ENCODE peak calls at places on chromosomes 4 and X, in seven cellular contexts. B is ovary, O is sigmoid colon, Z is thoracic aorta, I is adrenal gland, V is stomach, T is SK-N-SH. J is an unnamed sample. For H3K4me1, the result is how much of the 10 kb centered on the place peaks cover.

GRCh38 chr4:168453146-168453545 is 27.1 kb downstream of the DDX60L start:
- DNase-seq in I (no peak), O (no peak), V (no peak), B (no peak), Z (no peak), T (no peak), J (no peak)

GRCh38 chr4:83644677-83645639 is 109.0 kb downstream of the GPAT3 start:
- DNase-seq in B (no peak), V (no peak), I (no peak), T (peak), Z (no peak), O (no peak), J (no peak)

GRCh38 chrX:22073928-22074327 is 41.8 kb downstream of the PHEX start:
- DNase-seq in V (no peak), B (no peak), Z (no peak), O (no peak), T (no peak), I (no peak), J (no peak)

GRCh38 chr4:13657016-13657415 is 29.5 kb upstream of the BOD1L1 start:
- DNase-seq in T (no peak), O (no peak), Z (no peak), V (no peak), I (no peak), B (no peak), J (no peak)

GRCh38 chrX:113297456-113297855 is 456.8 kb upstream of the AMOT start:
- DNase-seq in V (no peak), Z (no peak), T (no peak), B (no peak), I (no peak), O (no peak), J (no peak)

GRCh38 chr4:53196872-53197759 is 168.7 kb downstream of the SCFD2 start:
- DNase-seq in Z (no peak), O (no peak), I (no peak), B (no peak), V (no peak), T (peak), J (no peak)

GRCh38 chr4:636628-636950 is 11.2 kb downstream of the PDE6B start:
- DNase-seq in V (no peak), Z (no peak), O (peak), B (peak), I (no peak), T (no peak), J (no peak)

GRCh38 chr4:73673286-73673685 is 53.0 kb upstream of the RASSF6 start:
- DNase-seq in V (no peak), I (no peak), B (no peak), Z (no peak), T (no peak), O (no peak), J (no peak)

GRCh38 chrX:2449135-2449886 is 51.5 kb downstream of the DHRSX start:
- DNase-seq in I (no peak), V (no peak), Z (no peak), T (no peak), B (no peak), O (no peak), J (peak)
- H3K27ac ChIP-seq in I (no peak), V (no peak), Z (no peak), T (no peak), B (no peak), O (no peak), J (no peak)

GRCh38 chr4:102116121-102116520 is 229.2 kb downstream of the SLC39A8 start:
- DNase-seq in B (no peak), T (no peak), Z (no peak), V (no peak), O (no peak), I (no peak), J (no peak)
- H3K4me1 ChIP-seq in B (under half), T (under half), Z (under half), V (under half), O (under half), I (under half), J (under half)

DNA sequence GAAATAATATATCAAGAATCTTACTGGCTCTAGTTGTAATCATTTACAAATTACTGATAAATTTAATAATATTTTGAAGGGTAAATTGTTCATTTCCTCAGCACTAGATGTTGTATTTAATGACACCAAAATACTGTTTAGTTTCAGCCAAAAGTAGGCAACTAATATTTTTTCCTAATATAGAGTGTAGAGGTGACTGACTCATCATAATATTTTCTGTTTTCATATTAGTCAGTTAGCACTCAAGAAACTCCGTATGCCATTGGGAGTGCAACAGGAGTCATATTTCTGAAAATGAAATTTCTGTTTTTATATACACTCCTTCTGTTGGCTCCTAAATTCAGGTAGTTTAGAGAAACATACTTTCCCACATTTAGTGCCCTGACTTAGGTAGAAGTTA is 36.6 kb upstream of the PTPN13 start:
- DNase-seq in B (no peak), V (no peak), Z (no peak), T (no peak), O (no peak), I (no peak), J (no peak)
- H3K27ac ChIP-seq in B (no peak), V (no peak), Z (no peak), T (peak), O (no peak), I (no peak), J (no peak)

GRCh38 chr4:77593101-77593500 is 12.5 kb upstream of the CXCL13 start:
- DNase-seq in B (no peak), Z (no peak), O (no peak), T (no peak), V (no peak), I (no peak), J (no peak)
- H3K4me1 ChIP-seq in B (under half), Z (under half), O (under half), T (under half), V (under half), I (under half), J (under half)

GRCh38 chr4:120720354-120720753 is 202.2 kb downstream of the PRDM5 start:
- DNase-seq in B (no peak), T (no peak), Z (no peak), V (no peak), O (no peak), I (no peak), J (no peak)
- H3K27ac ChIP-seq in B (no peak), T (no peak), Z (no peak), V (no peak), O (no peak), I (no peak), J (no peak)

DNA sequence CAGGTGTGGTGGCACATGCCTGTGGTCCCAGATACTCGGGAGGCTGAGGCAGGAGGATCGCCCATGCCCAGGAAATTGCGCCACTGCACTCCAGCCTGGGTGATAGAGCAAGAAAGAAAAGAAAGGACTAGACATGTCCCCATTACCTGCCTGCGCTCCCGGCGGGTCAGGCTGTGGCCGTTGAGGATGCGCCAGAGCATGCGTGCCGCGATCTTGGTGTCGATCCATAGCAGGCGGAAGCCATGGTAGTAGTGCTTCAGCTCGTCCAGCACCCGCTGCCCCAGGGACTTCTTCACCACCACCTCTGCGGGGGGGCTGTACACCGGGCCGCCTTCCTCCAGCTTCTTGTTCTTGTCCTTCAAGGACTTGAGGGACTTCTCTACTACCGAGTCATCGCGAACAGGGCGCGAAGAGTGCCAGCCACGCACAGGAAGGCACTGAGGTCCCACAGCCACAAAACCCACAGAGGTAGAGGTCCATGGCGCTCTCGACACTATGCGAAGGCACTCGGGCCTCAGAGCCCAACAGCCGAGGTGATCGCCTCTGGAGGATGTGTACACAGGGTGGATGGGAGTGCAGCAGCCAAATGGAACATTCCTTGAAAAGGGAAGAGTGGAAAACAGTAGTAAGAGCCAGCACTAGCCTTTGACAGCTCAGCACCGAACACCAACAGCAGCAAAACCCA is 14.6 kb downstream of the LETM1 start:
- DNase-seq in T (no peak), B (no peak), V (no peak), I (no peak), O (no peak), Z (no peak), J (no peak)
- H3K4me1 ChIP-seq in T (under half), B (under half), V (under half), I (under half), O (under half), Z (under half), J (under half)

GRCh38 chr4:139246166-139246565 is 33.9 kb downstream of the MGARP start:
- DNase-seq in V (no peak), B (no peak), T (no peak), I (no peak), Z (no peak), O (no peak), J (no peak)
- H3K27ac ChIP-seq in V (peak), B (no peak), T (peak), I (no peak), Z (peak), O (peak), J (no peak)

DNA sequence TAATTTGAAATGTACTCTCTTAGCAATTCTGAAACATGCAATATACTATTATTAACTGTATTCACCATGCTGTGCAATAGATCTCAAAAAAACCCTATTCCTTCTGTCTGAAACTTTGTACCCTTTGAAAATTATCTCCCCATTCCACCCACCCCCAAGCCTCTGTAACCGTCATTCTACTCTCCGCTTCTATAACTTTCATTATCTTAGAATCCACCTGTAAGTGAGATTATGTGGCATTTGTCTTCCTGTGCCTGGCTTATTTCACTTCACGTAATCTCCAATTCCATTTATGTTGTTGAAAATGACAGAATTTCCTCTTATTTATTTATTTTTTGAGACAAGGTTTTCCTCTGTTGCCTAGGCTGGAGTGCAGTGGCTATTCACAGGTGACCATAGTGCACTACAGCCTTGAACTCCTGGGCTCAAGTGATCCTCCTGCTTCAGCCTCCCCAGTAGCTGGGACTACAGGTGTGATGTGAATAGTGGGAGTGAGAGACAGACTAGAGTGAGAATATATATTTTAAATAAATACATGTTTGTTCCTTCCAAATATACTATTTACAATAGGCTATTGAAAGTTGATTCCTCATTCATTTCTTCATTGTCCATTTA is 30.5 kb downstream of the VSIG4 start:
- DNase-seq in O (no peak), Z (no peak), T (no peak), B (no peak), I (no peak), V (no peak), J (no peak)
- H3K4me1 ChIP-seq in O (under half), Z (under half), T (under half), B (under half), I (under half), V (under half), J (half or more)

GRCh38 chr4:40719008-40719623 is 30.6 kb upstream of the NSUN7 start:
- DNase-seq in V (no peak), O (no peak), Z (no peak), B (no peak), I (no peak), T (peak), J (no peak)
- H3K27ac ChIP-seq in V (peak), O (no peak), Z (no peak), B (no peak), I (no peak), T (no peak), J (no peak)

DNA sequence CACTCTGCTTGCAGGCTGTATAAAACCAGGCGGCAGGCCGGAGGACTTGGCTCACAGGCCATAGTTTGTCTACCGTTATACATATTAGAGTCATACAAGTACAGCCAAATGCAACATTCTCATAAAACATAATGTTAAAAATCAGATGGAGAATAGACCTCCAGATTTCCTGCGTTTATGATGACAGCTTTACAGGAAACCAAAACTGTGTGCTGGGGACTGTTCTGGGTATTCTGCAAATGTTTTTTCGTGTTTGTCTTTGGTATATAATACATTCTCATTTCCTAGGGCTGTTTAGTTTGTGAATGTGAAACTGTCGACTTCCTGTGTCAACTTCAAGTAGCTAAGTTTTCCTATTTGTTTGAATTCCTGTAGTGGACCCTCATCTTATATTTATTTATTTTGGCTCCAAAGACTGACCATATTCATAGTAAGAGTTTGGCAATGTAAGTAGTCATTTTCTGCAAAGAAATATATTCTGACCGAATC is 79.5 kb upstream of the FAM9C start:
- DNase-seq in B (no peak), T (no peak), Z (no peak), O (no peak), I (no peak), V (no peak), J (no peak)
- H3K4me1 ChIP-seq in B (under half), T (under half), Z (under half), O (under half), I (under half), V (under half), J (under half)